ENCODE peak calls at places on chromosomes 3 and 15, in four cellular contexts. One of them, this sample, is unnamed.

GRCh38 chr3:64872385-64872784 is 184.6 kb upstream of the ADAMTS9 start:
- DNase-seq in dorsolateral prefrontal cortex: no peak
- DNase-seq in Peyer's patch: no peak
- DNase-seq in activated naive CD8-positive, alpha-beta T cell treated with anti-CD3 and anti-CD28 coated beads, Interleukin-2, amount 50 U/mL, for 16 hours: no peak
- DNase-seq in this sample: no peak

GRCh38 chr3:140186421-140186920 is 251.5 kb downstream of the CLSTN2 start:
- DNase-seq in Peyer's patch: no peak
- DNase-seq in dorsolateral prefrontal cortex: no peak
- DNase-seq in activated naive CD8-positive, alpha-beta T cell treated with anti-CD3 and anti-CD28 coated beads, Interleukin-2, amount 50 U/mL, for 16 hours: no peak
- DNase-seq in this sample: no peak

GRCh38 chr3:156033428-156033827 is 87.0 kb upstream of the KCNAB1 start:
- DNase-seq in activated naive CD8-positive, alpha-beta T cell treated with anti-CD3 and anti-CD28 coated beads, Interleukin-2, amount 50 U/mL, for 16 hours: no peak
- DNase-seq in dorsolateral prefrontal cortex: no peak
- DNase-seq in Peyer's patch: no peak
- DNase-seq in this sample: no peak

GRCh38 chr15:57196865-57197264 is 179.4 kb upstream of the CGNL1 start:
- DNase-seq in Peyer's patch: no peak
- DNase-seq in dorsolateral prefrontal cortex: no peak
- DNase-seq in activated naive CD8-positive, alpha-beta T cell treated with anti-CD3 and anti-CD28 coated beads, Interleukin-2, amount 50 U/mL, for 16 hours: no peak
- DNase-seq in this sample: no peak

GRCh38 chr3:196890309-196890708 is 22.6 kb downstream of the SENP5 start:
- DNase-seq in Peyer's patch: no peak
- DNase-seq in dorsolateral prefrontal cortex: no peak
- DNase-seq in activated naive CD8-positive, alpha-beta T cell treated with anti-CD3 and anti-CD28 coated beads, Interleukin-2, amount 50 U/mL, for 16 hours: no peak
- DNase-seq in this sample: no peak

GRCh38 chr3:102791641-102792589 is 357.1 kb downstream of the ZPLD1 start:
- DNase-seq in dorsolateral prefrontal cortex: no peak
- DNase-seq in Peyer's patch: no peak
- DNase-seq in activated naive CD8-positive, alpha-beta T cell treated with anti-CD3 and anti-CD28 coated beads, Interleukin-2, amount 50 U/mL, for 16 hours: no peak
- DNase-seq in this sample: no peak

GRCh38 chr3:122582390-122582789 is 4.9 kb downstream of the PARP15 start:
- DNase-seq in dorsolateral prefrontal cortex: no peak
- DNase-seq in activated naive CD8-positive, alpha-beta T cell treated with anti-CD3 and anti-CD28 coated beads, Interleukin-2, amount 50 U/mL, for 16 hours: no peak
- DNase-seq in Peyer's patch: no peak
- DNase-seq in this sample: no peak

GRCh38 chr3:172152869-172153268 is 113.5 kb downstream of the FNDC3B start:
- DNase-seq in dorsolateral prefrontal cortex: no peak
- DNase-seq in activated naive CD8-positive, alpha-beta T cell treated with anti-CD3 and anti-CD28 coated beads, Interleukin-2, amount 50 U/mL, for 16 hours: no peak
- DNase-seq in Peyer's patch: no peak
- DNase-seq in this sample: no peak

GRCh38 chr3:16723994-16724393 is 118.8 kb upstream of the DAZL start:
- DNase-seq in dorsolateral prefrontal cortex: no peak
- DNase-seq in Peyer's patch: no peak
- DNase-seq in activated naive CD8-positive, alpha-beta T cell treated with anti-CD3 and anti-CD28 coated beads, Interleukin-2, amount 50 U/mL, for 16 hours: no peak
- DNase-seq in this sample: no peak

GRCh38 chr3:129068291-129068886 is 7.8 kb downstream of the GP9 start:
- DNase-seq in activated naive CD8-positive, alpha-beta T cell treated with anti-CD3 and anti-CD28 coated beads, Interleukin-2, amount 50 U/mL, for 16 hours: no peak
- DNase-seq in Peyer's patch: no peak
- DNase-seq in dorsolateral prefrontal cortex: no peak
- DNase-seq in this sample: no peak

GRCh38 chr15:40111888-40112287 is 3.2 kb upstream of the BMF start:
- DNase-seq in activated naive CD8-positive, alpha-beta T cell treated with anti-CD3 and anti-CD28 coated beads, Interleukin-2, amount 50 U/mL, for 16 hours: no peak
- DNase-seq in Peyer's patch: no peak
- DNase-seq in dorsolateral prefrontal cortex: no peak
- DNase-seq in this sample: no peak

GRCh38 chr15:42104095-42104891 is 9.9 kb upstream of the PLA2G4D start:
- DNase-seq in Peyer's patch: no peak
- DNase-seq in dorsolateral prefrontal cortex: no peak
- DNase-seq in activated naive CD8-positive, alpha-beta T cell treated with anti-CD3 and anti-CD28 coated beads, Interleukin-2, amount 50 U/mL, for 16 hours: no peak
- DNase-seq in this sample: no peak

GRCh38 chr15:90261811-90262210 is 3.7 kb upstream of the NGRN start:
- DNase-seq in activated naive CD8-positive, alpha-beta T cell treated with anti-CD3 and anti-CD28 coated beads, Interleukin-2, amount 50 U/mL, for 16 hours: no peak
- DNase-seq in dorsolateral prefrontal cortex: no peak
- DNase-seq in Peyer's patch: no peak
- DNase-seq in this sample: no peak

GRCh38 chr3:30435950-30436349 is 170.5 kb upstream of the TGFBR2 start:
- DNase-seq in dorsolateral prefrontal cortex: no peak
- DNase-seq in activated naive CD8-positive, alpha-beta T cell treated with anti-CD3 and anti-CD28 coated beads, Interleukin-2, amount 50 U/mL, for 16 hours: no peak
- DNase-seq in Peyer's patch: no peak
- DNase-seq in this sample: no peak

GRCh38 chr3:46942481-46943236 is 33.9 kb downstream of the CCDC12 start:
- DNase-seq in dorsolateral prefrontal cortex: no peak
- DNase-seq in Peyer's patch: no peak
- DNase-seq in activated naive CD8-positive, alpha-beta T cell treated with anti-CD3 and anti-CD28 coated beads, Interleukin-2, amount 50 U/mL, for 16 hours: no peak
- DNase-seq in this sample: no peak

GRCh38 chr3:40800343-40800742 is 275.6 kb downstream of the ZNF621 start:
- DNase-seq in activated naive CD8-positive, alpha-beta T cell treated with anti-CD3 and anti-CD28 coated beads, Interleukin-2, amount 50 U/mL, for 16 hours: no peak
- DNase-seq in dorsolateral prefrontal cortex: no peak
- DNase-seq in Peyer's patch: peak
- DNase-seq in this sample: no peak

GRCh38 chr3:147411777-147412176 is 2.6 kb downstream of the ZIC1 start:
- DNase-seq in Peyer's patch: no peak
- DNase-seq in activated naive CD8-positive, alpha-beta T cell treated with anti-CD3 and anti-CD28 coated beads, Interleukin-2, amount 50 U/mL, for 16 hours: no peak
- DNase-seq in dorsolateral prefrontal cortex: no peak
- DNase-seq in this sample: no peak

GRCh38 chr15:58551764-58552504 is 120.1 kb downstream of the LIPC start:
- DNase-seq in activated naive CD8-positive, alpha-beta T cell treated with anti-CD3 and anti-CD28 coated beads, Interleukin-2, amount 50 U/mL, for 16 hours: no peak
- DNase-seq in dorsolateral prefrontal cortex: no peak
- DNase-seq in Peyer's patch: peak
- DNase-seq in this sample: no peak

GRCh38 chr3:123335007-123335670 is 113.8 kb downstream of the ADCY5 start:
- DNase-seq in Peyer's patch: no peak
- DNase-seq in activated naive CD8-positive, alpha-beta T cell treated with anti-CD3 and anti-CD28 coated beads, Interleukin-2, amount 50 U/mL, for 16 hours: no peak
- DNase-seq in dorsolateral prefrontal cortex: no peak
- DNase-seq in this sample: no peak

GRCh38 chr3:78481050-78481449 is 1286.7 kb downstream of the ROBO1 start:
- DNase-seq in dorsolateral prefrontal cortex: no peak
- DNase-seq in activated naive CD8-positive, alpha-beta T cell treated with anti-CD3 and anti-CD28 coated beads, Interleukin-2, amount 50 U/mL, for 16 hours: no peak
- DNase-seq in Peyer's patch: no peak
- DNase-seq in this sample: no peak

GRCh38 chr3:107727102-107727501 is 204.3 kb downstream of the BBX start:
- DNase-seq in Peyer's patch: no peak
- DNase-seq in activated naive CD8-positive, alpha-beta T cell treated with anti-CD3 and anti-CD28 coated beads, Interleukin-2, amount 50 U/mL, for 16 hours: no peak
- DNase-seq in dorsolateral prefrontal cortex: no peak
- DNase-seq in this sample: no peak

GRCh38 chr15:100772478-100773378 is 106.9 kb upstream of the ALDH1A3 start:
- DNase-seq in activated naive CD8-positive, alpha-beta T cell treated with anti-CD3 and anti-CD28 coated beads, Interleukin-2, amount 50 U/mL, for 16 hours: no peak
- DNase-seq in dorsolateral prefrontal cortex: no peak
- DNase-seq in Peyer's patch: peak
- DNase-seq in this sample: no peak

GRCh38 chr3:141737108-141737507 is 990 bp upstream of the RNF7 start:
- DNase-seq in dorsolateral prefrontal cortex: no peak
- DNase-seq in Peyer's patch: no peak
- DNase-seq in activated naive CD8-positive, alpha-beta T cell treated with anti-CD3 and anti-CD28 coated beads, Interleukin-2, amount 50 U/mL, for 16 hours: no peak
- DNase-seq in this sample: no peak

GRCh38 chr15:69997701-69998273 is 99.9 kb downstream of the TLE3 start:
- DNase-seq in dorsolateral prefrontal cortex: no peak
- DNase-seq in Peyer's patch: peak
- DNase-seq in activated naive CD8-positive, alpha-beta T cell treated with anti-CD3 and anti-CD28 coated beads, Interleukin-2, amount 50 U/mL, for 16 hours: no peak
- DNase-seq in this sample: peak

This sample was measured in nucleus accumbens.